ENCODE peak calls at places on chromosomes 5 and 9, in ten cellular contexts. P is endothelial cell; E is stomach; Z is pancreas; X is NB4; O is astrocyte of the cerebellum; C is body of pancreas; V is GM12865; A is adrenal gland; M is CD8-positive, alpha-beta T cell. Q is an unnamed sample.

GRCh38 chr9:124725068-124725452 is 46.1 kb downstream of the NR6A1 start:
- DNase-seq in P (no peak), E (no peak), Z (no peak), X (no peak), O (no peak), C (peak; percentile 25), V (no peak), A (no peak), M (no peak), Q (no peak)

GRCh38 chr5:77630246-77631165 is 8.0 kb downstream of the OTP start:
- DNase-seq in P (peak; percentile 47), E (peak; percentile 43), Z (peak; percentile 82), X (peak; percentile 87), O (no peak), C (peak; percentile 65), V (peak; percentile 96), A (peak; percentile 38), M (no peak), Q (no peak)

GRCh38 chr5:146188358-146188757 is 5.9 kb upstream of the LARS1 start:
- DNase-seq in P (no peak), E (no peak), Z (no peak), X (no peak), O (no peak), C (no peak), V (no peak), A (no peak), M (no peak), Q (no peak)

GRCh38 chr5:13944564-13945195 is at the start of gene DNAH5:
- DNase-seq in P (no peak), E (no peak), Z (no peak), X (no peak), O (peak; percentile 94), C (no peak), V (no peak), A (no peak), M (no peak), Q (no peak)

GRCh38 chr9:125949247-125949646 is 202.1 kb downstream of the PBX3 start:
- DNase-seq in P (no peak), E (no peak), Z (no peak), X (no peak), O (no peak), C (no peak), V (no peak), A (no peak), M (no peak), Q (no peak)

GRCh38 chr9:98958271-98958989 is 14.7 kb downstream of the COL15A1 start:
- DNase-seq in P (no peak), E (no peak), Z (no peak), X (no peak), O (no peak), C (peak; percentile 28), V (no peak), A (peak; percentile 46), M (no peak), Q (no peak)

GRCh38 chr5:140075371-140075770 is 32.3 kb upstream of the NRG2 start:
- DNase-seq in P (no peak), E (no peak), Z (no peak), X (peak; percentile 16), O (no peak), C (no peak), V (no peak), A (no peak), M (no peak), Q (no peak)

GRCh38 chr5:3526551-3527185 is 69.0 kb upstream of the IRX1 start:
- DNase-seq in P (no peak), E (no peak), Z (no peak), X (no peak), O (no peak), C (no peak), V (no peak), A (no peak), M (no peak), Q (no peak)

GRCh38 chr9:91847576-91847975 is 102.5 kb downstream of the ROR2 start:
- DNase-seq in P (peak; percentile 30), E (peak; percentile 15), Z (no peak), X (no peak), O (no peak), C (peak; percentile 15), V (peak; percentile 12), A (no peak), M (no peak), Q (no peak)

GRCh38 chr5:5826911-5827310 is 404.4 kb downstream of the ICE1 start:
- DNase-seq in P (no peak), E (no peak), Z (no peak), X (no peak), O (no peak), C (peak; percentile 10), V (no peak), A (peak; percentile 42), M (no peak), Q (no peak)

GRCh38 chr5:135376961-135377621 is 21.9 kb downstream of the MACROH2A1 start:
- DNase-seq in P (no peak), E (peak; percentile 43), Z (no peak), X (peak; percentile 18), O (peak; percentile 26), C (no peak), V (peak; percentile 35), A (no peak), M (no peak), Q (no peak)

GRCh38 chr9:18889550-18889949 is 143.5 kb downstream of the SAXO1 start:
- DNase-seq in P (no peak), E (no peak), Z (no peak), X (no peak), O (no peak), C (no peak), V (no peak), A (no peak), M (no peak), Q (peak; percentile 56)

GRCh38 chr9:18887546-18887945 is 145.5 kb downstream of the SAXO1 start:
- DNase-seq in P (no peak), E (no peak), Z (no peak), X (no peak), O (no peak), C (no peak), V (no peak), A (peak; percentile 25), M (no peak), Q (no peak)

GRCh38 chr9:18891946-18892670 is 140.9 kb downstream of the SAXO1 start:
- DNase-seq in P (no peak), E (no peak), Z (no peak), X (no peak), O (no peak), C (no peak), V (no peak), A (no peak), M (no peak), Q (peak; percentile 75)

GRCh38 chr9:18890372-18890771 is 142.6 kb downstream of the SAXO1 start:
- DNase-seq in P (no peak), E (no peak), Z (no peak), X (no peak), O (no peak), C (no peak), V (peak; percentile 56), A (peak; percentile 27), M (no peak), Q (peak; percentile 42)

GRCh38 chr9:18888241-18888794 is 144.7 kb downstream of the SAXO1 start:
- DNase-seq in P (no peak), E (no peak), Z (no peak), X (no peak), O (peak; percentile 49), C (no peak), V (no peak), A (peak; percentile 23), M (no peak), Q (no peak)
- TF ChIP-seq CTCF in P (no peak), E (no peak), Z (no peak), X (no peak), O (no peak), C (no peak), V (no peak), A (no peak), M (no peak), Q (no peak)

GRCh38 chr5:108046955-108047670 is 334.8 kb downstream of the FBXL17 start:
- DNase-seq in P (no peak), E (no peak), Z (no peak), X (no peak), O (no peak), C (no peak), V (no peak), A (no peak), M (no peak), Q (no peak)
- TF ChIP-seq CTCF in P (no peak), E (no peak), Z (no peak), X (no peak), O (no peak), C (no peak), V (no peak), A (no peak), M (no peak), Q (no peak)

GRCh38 chr5:17315710-17316221 is 98.3 kb downstream of the BASP1 start:
- DNase-seq in P (no peak), E (no peak), Z (no peak), X (peak; percentile 65), O (peak; percentile 5), C (no peak), V (no peak), A (no peak), M (no peak), Q (no peak)

GRCh38 chr5:17317499-17317898 is 100.1 kb downstream of the BASP1 start:
- DNase-seq in P (no peak), E (no peak), Z (no peak), X (peak; percentile 90), O (no peak), C (no peak), V (peak; percentile 71), A (no peak), M (no peak), Q (no peak)

GRCh38 chr5:17312358-17312757 is 94.9 kb downstream of the BASP1 start:
- DNase-seq in P (no peak), E (no peak), Z (no peak), X (no peak), O (no peak), C (no peak), V (no peak), A (no peak), M (no peak), Q (no peak)

GRCh38 chr5:17316973-17317459 is 99.6 kb downstream of the BASP1 start:
- DNase-seq in P (no peak), E (no peak), Z (no peak), X (peak; percentile 87), O (peak; percentile 16), C (peak; percentile 18), V (peak; percentile 86), A (no peak), M (no peak), Q (no peak)

DNA sequence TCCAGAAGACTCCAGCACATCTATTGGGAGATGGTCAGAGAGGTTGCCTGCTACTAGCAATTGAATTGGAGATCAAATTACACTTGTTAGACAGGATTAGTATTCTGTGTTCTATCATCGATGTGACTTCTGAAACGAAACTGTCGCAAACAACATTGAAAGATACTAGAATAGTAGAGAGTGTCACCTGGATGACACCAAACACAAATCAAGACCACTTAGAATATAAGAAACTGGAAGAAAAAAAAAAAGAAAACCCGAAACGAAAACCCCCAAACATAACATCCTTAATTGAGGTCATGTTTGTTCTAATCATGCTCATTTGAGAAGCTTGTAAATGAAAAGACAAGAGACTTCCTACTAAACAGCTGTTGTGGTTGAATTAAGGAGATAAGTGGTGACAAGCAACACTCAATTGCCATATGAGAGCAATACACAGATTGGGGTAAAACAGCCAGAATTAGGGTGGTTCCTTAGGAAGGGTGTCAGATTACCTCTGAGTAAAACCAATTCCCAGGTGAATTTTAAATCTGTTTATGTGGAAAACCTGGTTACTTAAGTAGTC is 97.6 kb downstream of the BASP1 start:
- DNase-seq in P (no peak), E (no peak), Z (no peak), X (peak; percentile 45), O (no peak), C (no peak), V (peak; percentile 58), A (no peak), M (no peak), Q (no peak)
- TF ChIP-seq CTCF in P (no peak), E (no peak), Z (no peak), X (no peak), O (no peak), C (no peak), V (no peak), A (no peak), M (no peak), Q (no peak)

GRCh38 chr5:32413466-32414263 is 30.9 kb downstream of the ZFR start:
- DNase-seq in P (no peak), E (no peak), Z (no peak), X (no peak), O (no peak), C (no peak), V (no peak), A (no peak), M (no peak), Q (no peak)
- TF ChIP-seq CTCF in P (no peak), E (no peak), Z (no peak), X (no peak), O (no peak), C (no peak), V (no peak), A (no peak), M (no peak), Q (no peak)

Q was measured in osteocyte.